ENCODE peak calls at places on chromosomes 6 and 20, in eight cellular contexts. One of them, this sample, is unnamed.

GRCh38 chr20:54214566-54214965 is 6.7 kb downstream of the PFDN4 start:
- DNase-seq in pancreas: no peak
- DNase-seq in natural killer cell: no peak
- DNase-seq in psoas muscle: no peak
- DNase-seq in AG08395: no peak
- DNase-seq in posterior cingulate gyrus: no peak
- DNase-seq in activated CD8-positive, alpha-beta memory T cell treated with anti-CD3 and anti-CD28 coated beads for 24 hours: no peak
- DNase-seq in NB4: no peak
- DNase-seq in this sample: no peak

GRCh38 chr6:166625356-166625755 is 1.7 kb downstream of the RPS6KA2 start:
- DNase-seq in natural killer cell: no peak
- DNase-seq in pancreas: no peak
- DNase-seq in AG08395: no peak
- DNase-seq in psoas muscle: no peak
- DNase-seq in posterior cingulate gyrus: no peak
- DNase-seq in activated CD8-positive, alpha-beta memory T cell treated with anti-CD3 and anti-CD28 coated beads for 24 hours: peak; percentile 48
- DNase-seq in NB4: no peak
- DNase-seq in this sample: no peak

GRCh38 chr20:25043499-25044260 is 14.3 kb downstream of the ACSS1 start:
- DNase-seq in posterior cingulate gyrus: peak; percentile 56
- DNase-seq in NB4: no peak
- DNase-seq in psoas muscle: peak; percentile 29
- DNase-seq in AG08395: no peak
- DNase-seq in activated CD8-positive, alpha-beta memory T cell treated with anti-CD3 and anti-CD28 coated beads for 24 hours: no peak
- DNase-seq in natural killer cell: no peak
- DNase-seq in pancreas: no peak
- DNase-seq in this sample: no peak

GRCh38 chr20:25280574-25281535 is 33.0 kb downstream of the PYGB start:
- DNase-seq in AG08395: no peak
- DNase-seq in natural killer cell: no peak
- DNase-seq in posterior cingulate gyrus: peak; percentile 67
- DNase-seq in NB4: no peak
- DNase-seq in activated CD8-positive, alpha-beta memory T cell treated with anti-CD3 and anti-CD28 coated beads for 24 hours: no peak
- DNase-seq in psoas muscle: peak; percentile 49
- DNase-seq in pancreas: peak; percentile 11
- DNase-seq in this sample: no peak

GRCh38 chr20:46646659-46647380 is 4.4 kb downstream of the SLC13A3 start:
- DNase-seq in pancreas: no peak
- DNase-seq in natural killer cell: no peak
- DNase-seq in NB4: no peak
- DNase-seq in AG08395: no peak
- DNase-seq in psoas muscle: no peak
- DNase-seq in activated CD8-positive, alpha-beta memory T cell treated with anti-CD3 and anti-CD28 coated beads for 24 hours: no peak
- DNase-seq in posterior cingulate gyrus: no peak
- DNase-seq in this sample: no peak

GRCh38 chr6:168126566-168127383 is 47.8 kb upstream of the FRMD1 start:
- DNase-seq in pancreas: no peak
- DNase-seq in natural killer cell: peak; percentile 6
- DNase-seq in activated CD8-positive, alpha-beta memory T cell treated with anti-CD3 and anti-CD28 coated beads for 24 hours: peak; percentile 37
- DNase-seq in NB4: no peak
- DNase-seq in AG08395: no peak
- DNase-seq in posterior cingulate gyrus: no peak
- DNase-seq in psoas muscle: peak; percentile 28
- DNase-seq in this sample: no peak

GRCh38 chr6:125251516-125252229 is 50.1 kb downstream of the HDDC2 start:
- DNase-seq in pancreas: no peak
- DNase-seq in posterior cingulate gyrus: no peak
- DNase-seq in natural killer cell: no peak
- DNase-seq in psoas muscle: no peak
- DNase-seq in NB4: no peak
- DNase-seq in AG08395: no peak
- DNase-seq in activated CD8-positive, alpha-beta memory T cell treated with anti-CD3 and anti-CD28 coated beads for 24 hours: no peak
- DNase-seq in this sample: peak; percentile 46

GRCh38 chr20:57252559-57253162 is 13.8 kb downstream of the BMP7 start:
- DNase-seq in posterior cingulate gyrus: no peak
- DNase-seq in natural killer cell: no peak
- DNase-seq in AG08395: no peak
- DNase-seq in NB4: no peak
- DNase-seq in psoas muscle: no peak
- DNase-seq in pancreas: no peak
- DNase-seq in activated CD8-positive, alpha-beta memory T cell treated with anti-CD3 and anti-CD28 coated beads for 24 hours: no peak
- DNase-seq in this sample: no peak

GRCh38 chr6:37019065-37019450 is 13.6 kb downstream of the FGD2 start:
- DNase-seq in activated CD8-positive, alpha-beta memory T cell treated with anti-CD3 and anti-CD28 coated beads for 24 hours: no peak
- DNase-seq in posterior cingulate gyrus: peak; percentile 24
- DNase-seq in natural killer cell: no peak
- DNase-seq in psoas muscle: no peak
- DNase-seq in NB4: no peak
- DNase-seq in AG08395: no peak
- DNase-seq in pancreas: peak; percentile 71
- DNase-seq in this sample: no peak

GRCh38 chr6:31096656-31097055 is 15.7 kb downstream of the C6orf15 start:
- DNase-seq in posterior cingulate gyrus: no peak
- DNase-seq in pancreas: no peak
- DNase-seq in AG08395: no peak
- DNase-seq in natural killer cell: no peak
- DNase-seq in NB4: no peak
- DNase-seq in psoas muscle: no peak
- DNase-seq in activated CD8-positive, alpha-beta memory T cell treated with anti-CD3 and anti-CD28 coated beads for 24 hours: no peak
- DNase-seq in this sample: no peak

GRCh38 chr20:57767456-57767855 is 57.6 kb upstream of the PMEPA1 start:
- DNase-seq in AG08395: no peak
- DNase-seq in natural killer cell: no peak
- DNase-seq in NB4: no peak
- DNase-seq in activated CD8-positive, alpha-beta memory T cell treated with anti-CD3 and anti-CD28 coated beads for 24 hours: no peak
- DNase-seq in pancreas: no peak
- DNase-seq in psoas muscle: no peak
- DNase-seq in posterior cingulate gyrus: no peak
- DNase-seq in this sample: no peak

GRCh38 chr20:46568570-46569129 is 18.2 kb upstream of the OCSTAMP start:
- DNase-seq in natural killer cell: no peak
- DNase-seq in activated CD8-positive, alpha-beta memory T cell treated with anti-CD3 and anti-CD28 coated beads for 24 hours: no peak
- DNase-seq in AG08395: peak; percentile 62
- DNase-seq in pancreas: peak; percentile 92
- DNase-seq in NB4: no peak
- DNase-seq in posterior cingulate gyrus: peak; percentile 97
- DNase-seq in psoas muscle: peak; percentile 87
- DNase-seq in this sample: peak; percentile 23

GRCh38 chr6:21382821-21383455 is 210.6 kb upstream of the SOX4 start:
- DNase-seq in NB4: peak; percentile 30
- DNase-seq in posterior cingulate gyrus: no peak
- DNase-seq in natural killer cell: no peak
- DNase-seq in AG08395: no peak
- DNase-seq in activated CD8-positive, alpha-beta memory T cell treated with anti-CD3 and anti-CD28 coated beads for 24 hours: no peak
- DNase-seq in pancreas: no peak
- DNase-seq in psoas muscle: no peak
- DNase-seq in this sample: no peak

GRCh38 chr6:7173843-7174503 is 66.2 kb downstream of the RREB1 start:
- DNase-seq in AG08395: no peak
- DNase-seq in NB4: peak; percentile 96
- DNase-seq in pancreas: no peak
- DNase-seq in posterior cingulate gyrus: no peak
- DNase-seq in activated CD8-positive, alpha-beta memory T cell treated with anti-CD3 and anti-CD28 coated beads for 24 hours: peak; percentile 13
- DNase-seq in natural killer cell: no peak
- DNase-seq in psoas muscle: no peak
- DNase-seq in this sample: no peak

GRCh38 chr20:35005463-35005961 is 49.8 kb downstream of the MYH7B start:
- DNase-seq in psoas muscle: peak; percentile 26
- DNase-seq in natural killer cell: no peak
- DNase-seq in activated CD8-positive, alpha-beta memory T cell treated with anti-CD3 and anti-CD28 coated beads for 24 hours: no peak
- DNase-seq in posterior cingulate gyrus: peak; percentile 68
- DNase-seq in AG08395: no peak
- DNase-seq in pancreas: no peak
- DNase-seq in NB4: no peak
- DNase-seq in this sample: no peak

GRCh38 chr20:38725959-38726848 is 1.9 kb downstream of the SLC32A1 start:
- DNase-seq in psoas muscle: no peak
- DNase-seq in AG08395: no peak
- DNase-seq in natural killer cell: peak; percentile 24
- DNase-seq in NB4: peak; percentile 51
- DNase-seq in pancreas: peak; percentile 39
- DNase-seq in posterior cingulate gyrus: no peak
- DNase-seq in activated CD8-positive, alpha-beta memory T cell treated with anti-CD3 and anti-CD28 coated beads for 24 hours: peak; percentile 76
- DNase-seq in this sample: no peak

GRCh38 chr20:49825521-49826033 is 12.9 kb downstream of the SLC9A8 start:
- DNase-seq in posterior cingulate gyrus: no peak
- DNase-seq in psoas muscle: peak; percentile 80
- DNase-seq in pancreas: no peak
- DNase-seq in AG08395: no peak
- DNase-seq in NB4: no peak
- DNase-seq in activated CD8-positive, alpha-beta memory T cell treated with anti-CD3 and anti-CD28 coated beads for 24 hours: no peak
- DNase-seq in natural killer cell: no peak
- DNase-seq in this sample: no peak

GRCh38 chr20:9185511-9185910 is 116.6 kb downstream of the PLCB4 start:
- DNase-seq in NB4: no peak
- DNase-seq in AG08395: peak; percentile 24
- DNase-seq in pancreas: no peak
- DNase-seq in natural killer cell: no peak
- DNase-seq in posterior cingulate gyrus: no peak
- DNase-seq in activated CD8-positive, alpha-beta memory T cell treated with anti-CD3 and anti-CD28 coated beads for 24 hours: no peak
- DNase-seq in psoas muscle: no peak
- DNase-seq in this sample: no peak

GRCh38 chr6:1016329-1017302 is 295.3 kb upstream of the FOXQ1 start:
- DNase-seq in natural killer cell: no peak
- DNase-seq in activated CD8-positive, alpha-beta memory T cell treated with anti-CD3 and anti-CD28 coated beads for 24 hours: no peak
- DNase-seq in posterior cingulate gyrus: no peak
- DNase-seq in pancreas: peak; percentile 50
- DNase-seq in AG08395: no peak
- DNase-seq in NB4: no peak
- DNase-seq in psoas muscle: no peak
- DNase-seq in this sample: no peak

GRCh38 chr6:138691595-138692057 is 81.9 kb upstream of the CCDC28A start:
- DNase-seq in activated CD8-positive, alpha-beta memory T cell treated with anti-CD3 and anti-CD28 coated beads for 24 hours: no peak
- DNase-seq in posterior cingulate gyrus: no peak
- DNase-seq in natural killer cell: no peak
- DNase-seq in AG08395: peak; percentile 57
- DNase-seq in psoas muscle: no peak
- DNase-seq in NB4: peak; percentile 10
- DNase-seq in pancreas: no peak
- DNase-seq in this sample: peak; percentile 42

GRCh38 chr20:1423625-1424106 is 30.8 kb upstream of the FKBP1A start:
- DNase-seq in psoas muscle: no peak
- DNase-seq in activated CD8-positive, alpha-beta memory T cell treated with anti-CD3 and anti-CD28 coated beads for 24 hours: no peak
- DNase-seq in pancreas: peak; percentile 37
- DNase-seq in NB4: peak; percentile 81
- DNase-seq in AG08395: no peak
- DNase-seq in posterior cingulate gyrus: no peak
- DNase-seq in natural killer cell: no peak
- DNase-seq in this sample: no peak

GRCh38 chr6:14673201-14673600 is 555.6 kb downstream of the CD83 start:
- DNase-seq in natural killer cell: no peak
- DNase-seq in psoas muscle: no peak
- DNase-seq in AG08395: peak; percentile 11
- DNase-seq in posterior cingulate gyrus: no peak
- DNase-seq in pancreas: no peak
- DNase-seq in NB4: no peak
- DNase-seq in activated CD8-positive, alpha-beta memory T cell treated with anti-CD3 and anti-CD28 coated beads for 24 hours: no peak
- DNase-seq in this sample: peak; percentile 2

GRCh38 chr6:162814417-162814988 is 86.7 kb downstream of the PACRG start:
- DNase-seq in posterior cingulate gyrus: no peak
- DNase-seq in AG08395: no peak
- DNase-seq in NB4: no peak
- DNase-seq in psoas muscle: no peak
- DNase-seq in natural killer cell: no peak
- DNase-seq in activated CD8-positive, alpha-beta memory T cell treated with anti-CD3 and anti-CD28 coated beads for 24 hours: no peak
- DNase-seq in pancreas: no peak
- DNase-seq in this sample: no peak

GRCh38 chr20:865379-865778 is 31.9 kb downstream of the FAM110A start:
- DNase-seq in psoas muscle: no peak
- DNase-seq in pancreas: no peak
- DNase-seq in NB4: no peak
- DNase-seq in activated CD8-positive, alpha-beta memory T cell treated with anti-CD3 and anti-CD28 coated beads for 24 hours: no peak
- DNase-seq in posterior cingulate gyrus: no peak
- DNase-seq in natural killer cell: no peak
- DNase-seq in AG08395: no peak
- DNase-seq in this sample: no peak

GRCh38 chr6:18368277-18369105 is 18.7 kb upstream of the RNF144B start:
- DNase-seq in natural killer cell: no peak
- DNase-seq in NB4: no peak
- DNase-seq in psoas muscle: no peak
- DNase-seq in posterior cingulate gyrus: no peak
- DNase-seq in AG08395: no peak
- DNase-seq in activated CD8-positive, alpha-beta memory T cell treated with anti-CD3 and anti-CD28 coated beads for 24 hours: no peak
- DNase-seq in pancreas: no peak
- DNase-seq in this sample: no peak

GRCh38 chr20:36447101-36447500 is 94.2 kb upstream of the MYL9 start:
- DNase-seq in psoas muscle: no peak
- DNase-seq in AG08395: no peak
- DNase-seq in NB4: no peak
- DNase-seq in natural killer cell: no peak
- DNase-seq in activated CD8-positive, alpha-beta memory T cell treated with anti-CD3 and anti-CD28 coated beads for 24 hours: no peak
- DNase-seq in pancreas: no peak
- DNase-seq in posterior cingulate gyrus: no peak
- DNase-seq in this sample: no peak

GRCh38 chr6:111841822-111842221 is 31.4 kb downstream of the FYN start:
- DNase-seq in AG08395: no peak
- DNase-seq in natural killer cell: no peak
- DNase-seq in pancreas: no peak
- DNase-seq in activated CD8-positive, alpha-beta memory T cell treated with anti-CD3 and anti-CD28 coated beads for 24 hours: no peak
- DNase-seq in NB4: peak; percentile 84
- DNase-seq in psoas muscle: no peak
- DNase-seq in posterior cingulate gyrus: no peak
- DNase-seq in this sample: peak; percentile 68

GRCh38 chr6:168120390-168121307 is 41.6 kb upstream of the FRMD1 start:
- DNase-seq in AG08395: no peak
- DNase-seq in posterior cingulate gyrus: peak; percentile 42
- DNase-seq in NB4: no peak
- DNase-seq in activated CD8-positive, alpha-beta memory T cell treated with anti-CD3 and anti-CD28 coated beads for 24 hours: peak; percentile 52
- DNase-seq in psoas muscle: peak; percentile 18
- DNase-seq in pancreas: no peak
- DNase-seq in natural killer cell: peak; percentile 4
- DNase-seq in this sample: no peak

GRCh38 chr6:113291751-113292445 is 565.2 kb upstream of the MARCKS start:
- DNase-seq in psoas muscle: no peak
- DNase-seq in NB4: no peak
- DNase-seq in pancreas: no peak
- DNase-seq in natural killer cell: no peak
- DNase-seq in posterior cingulate gyrus: no peak
- DNase-seq in AG08395: no peak
- DNase-seq in activated CD8-positive, alpha-beta memory T cell treated with anti-CD3 and anti-CD28 coated beads for 24 hours: no peak
- DNase-seq in this sample: peak; percentile 41

GRCh38 chr20:46402236-46402886 is 4.1 kb downstream of the ELMO2 start:
- DNase-seq in NB4: no peak
- DNase-seq in psoas muscle: no peak
- DNase-seq in AG08395: peak; percentile 24
- DNase-seq in natural killer cell: no peak
- DNase-seq in posterior cingulate gyrus: no peak
- DNase-seq in pancreas: no peak
- DNase-seq in activated CD8-positive, alpha-beta memory T cell treated with anti-CD3 and anti-CD28 coated beads for 24 hours: no peak
- DNase-seq in this sample: peak; percentile 17

GRCh38 chr6:109447087-109447486 is 6.6 kb downstream of the SMPD2 start:
- DNase-seq in natural killer cell: no peak
- DNase-seq in AG08395: no peak
- DNase-seq in activated CD8-positive, alpha-beta memory T cell treated with anti-CD3 and anti-CD28 coated beads for 24 hours: peak; percentile 53
- DNase-seq in posterior cingulate gyrus: no peak
- DNase-seq in psoas muscle: no peak
- DNase-seq in NB4: no peak
- DNase-seq in pancreas: no peak
- DNase-seq in this sample: no peak

GRCh38 chr6:89927788-89928565 is 33.7 kb downstream of the GJA10 start:
- DNase-seq in natural killer cell: no peak
- DNase-seq in NB4: peak; percentile 51
- DNase-seq in posterior cingulate gyrus: no peak
- DNase-seq in pancreas: no peak
- DNase-seq in AG08395: no peak
- DNase-seq in activated CD8-positive, alpha-beta memory T cell treated with anti-CD3 and anti-CD28 coated beads for 24 hours: no peak
- DNase-seq in psoas muscle: no peak
- DNase-seq in this sample: no peak

GRCh38 chr6:72776456-72776855 is 154.6 kb downstream of the KCNQ5 start:
- DNase-seq in psoas muscle: no peak
- DNase-seq in natural killer cell: no peak
- DNase-seq in posterior cingulate gyrus: no peak
- DNase-seq in NB4: no peak
- DNase-seq in pancreas: no peak
- DNase-seq in activated CD8-positive, alpha-beta memory T cell treated with anti-CD3 and anti-CD28 coated beads for 24 hours: no peak
- DNase-seq in AG08395: no peak
- DNase-seq in this sample: no peak

GRCh38 chr6:158002249-158002950 is 20.7 kb downstream of the SYNJ2 start:
- DNase-seq in psoas muscle: no peak
- DNase-seq in pancreas: no peak
- DNase-seq in posterior cingulate gyrus: peak; percentile 61
- DNase-seq in activated CD8-positive, alpha-beta memory T cell treated with anti-CD3 and anti-CD28 coated beads for 24 hours: no peak
- DNase-seq in AG08395: no peak
- DNase-seq in NB4: no peak
- DNase-seq in natural killer cell: no peak
- DNase-seq in this sample: no peak